ENCODE peak calls at places on chromosomes 11 and 22, in seven cellular contexts. One of them, this sample, is unnamed. For H3K27me3, the result is how much of the 10 kb centered on the place peaks cover.

GRCh38 chr11:118263694-118264567 is at the start of gene MPZL2:
- DNase-seq in right cardiac atrium: peak
- DNase-seq in mesenchymal stem cell: no peak
- DNase-seq in lower lobe of right lung: peak
- DNase-seq in adipocyte: no peak
- DNase-seq in brain microvascular endothelial cell: no peak
- DNase-seq in suprapubic skin: peak
- DNase-seq in this sample: no peak

GRCh38 chr22:24433868-24434471 is 6.6 kb downstream of the ADORA2A start:
- DNase-seq in right cardiac atrium: no peak
- DNase-seq in mesenchymal stem cell: peak
- DNase-seq in lower lobe of right lung: no peak
- DNase-seq in adipocyte: peak
- DNase-seq in brain microvascular endothelial cell: peak
- DNase-seq in suprapubic skin: peak
- DNase-seq in this sample: no peak

GRCh38 chr11:46293616-46294015 is 16.2 kb downstream of the CREB3L1 start:
- DNase-seq in right cardiac atrium: peak
- DNase-seq in mesenchymal stem cell: peak
- DNase-seq in lower lobe of right lung: no peak
- DNase-seq in adipocyte: peak
- DNase-seq in brain microvascular endothelial cell: peak
- DNase-seq in suprapubic skin: no peak
- DNase-seq in this sample: no peak

GRCh38 chr22:22423681-22424080 is 84.9 kb downstream of the ZNF280B start:
- DNase-seq in right cardiac atrium: no peak
- DNase-seq in mesenchymal stem cell: no peak
- DNase-seq in lower lobe of right lung: no peak
- DNase-seq in adipocyte: no peak
- DNase-seq in brain microvascular endothelial cell: no peak
- DNase-seq in suprapubic skin: no peak
- DNase-seq in this sample: no peak

GRCh38 chr11:6468712-6469495 is 4.8 kb downstream of the TRIM3 start:
- DNase-seq in right cardiac atrium: peak
- DNase-seq in mesenchymal stem cell: peak
- DNase-seq in lower lobe of right lung: peak
- DNase-seq in adipocyte: peak
- DNase-seq in brain microvascular endothelial cell: peak
- DNase-seq in suprapubic skin: peak
- DNase-seq in this sample: peak

GRCh38 chr11:63919267-63920125 is 2.5 kb upstream of the RCOR2 start:
- DNase-seq in right cardiac atrium: peak
- DNase-seq in mesenchymal stem cell: peak
- DNase-seq in lower lobe of right lung: no peak
- DNase-seq in adipocyte: no peak
- DNase-seq in brain microvascular endothelial cell: no peak
- DNase-seq in suprapubic skin: no peak
- DNase-seq in this sample: no peak

GRCh38 chr11:7904910-7905309 is 26.2 kb downstream of the OR10A6 start:
- DNase-seq in right cardiac atrium: no peak
- DNase-seq in mesenchymal stem cell: no peak
- DNase-seq in lower lobe of right lung: no peak
- DNase-seq in adipocyte: peak
- DNase-seq in brain microvascular endothelial cell: peak
- DNase-seq in suprapubic skin: no peak
- DNase-seq in this sample: no peak

GRCh38 chr11:101126551-101127347 is 2.9 kb downstream of the PGR start:
- DNase-seq in right cardiac atrium: peak
- DNase-seq in mesenchymal stem cell: peak
- DNase-seq in lower lobe of right lung: no peak
- DNase-seq in adipocyte: peak
- DNase-seq in brain microvascular endothelial cell: no peak
- DNase-seq in suprapubic skin: peak
- DNase-seq in this sample: peak

GRCh38 chr22:33105501-33105911 is 47.3 kb upstream of the SYN3 start:
- DNase-seq in right cardiac atrium: no peak
- DNase-seq in mesenchymal stem cell: peak
- DNase-seq in lower lobe of right lung: no peak
- DNase-seq in adipocyte: peak
- DNase-seq in brain microvascular endothelial cell: no peak
- DNase-seq in suprapubic skin: peak
- DNase-seq in this sample: peak

GRCh38 chr11:13010737-13011342 is 1.7 kb downstream of the RASSF10 start:
- DNase-seq in right cardiac atrium: peak
- DNase-seq in mesenchymal stem cell: no peak
- DNase-seq in lower lobe of right lung: peak
- DNase-seq in adipocyte: no peak
- DNase-seq in brain microvascular endothelial cell: no peak
- DNase-seq in suprapubic skin: peak
- DNase-seq in this sample: no peak

GRCh38 chr22:41286639-41287091 is 678 bp upstream of the RANGAP1 start:
- DNase-seq in right cardiac atrium: peak
- DNase-seq in mesenchymal stem cell: no peak
- DNase-seq in lower lobe of right lung: no peak
- DNase-seq in adipocyte: peak
- DNase-seq in brain microvascular endothelial cell: peak
- DNase-seq in suprapubic skin: no peak
- DNase-seq in this sample: no peak

GRCh38 chr11:33772300-33772699 is 2.0 kb downstream of the FBXO3 start:
- DNase-seq in right cardiac atrium: no peak
- DNase-seq in mesenchymal stem cell: no peak
- DNase-seq in lower lobe of right lung: no peak
- DNase-seq in adipocyte: no peak
- DNase-seq in brain microvascular endothelial cell: no peak
- DNase-seq in suprapubic skin: no peak
- DNase-seq in this sample: no peak

GRCh38 chr11:83241291-83241946 is 44.7 kb downstream of the CCDC90B start:
- DNase-seq in right cardiac atrium: peak
- DNase-seq in mesenchymal stem cell: peak
- DNase-seq in lower lobe of right lung: no peak
- DNase-seq in adipocyte: peak
- DNase-seq in brain microvascular endothelial cell: peak
- DNase-seq in suprapubic skin: no peak
- DNase-seq in this sample: peak

GRCh38 chr11:69605737-69606526 is 35.0 kb upstream of the CCND1 start:
- DNase-seq in right cardiac atrium: no peak
- DNase-seq in mesenchymal stem cell: no peak
- DNase-seq in lower lobe of right lung: no peak
- DNase-seq in adipocyte: no peak
- DNase-seq in brain microvascular endothelial cell: no peak
- DNase-seq in suprapubic skin: no peak
- DNase-seq in this sample: no peak

GRCh38 chr11:27705873-27706820 is 5.9 kb upstream of the BDNF start:
- DNase-seq in right cardiac atrium: no peak
- DNase-seq in mesenchymal stem cell: peak
- DNase-seq in lower lobe of right lung: no peak
- DNase-seq in adipocyte: peak
- DNase-seq in brain microvascular endothelial cell: no peak
- DNase-seq in suprapubic skin: no peak
- DNase-seq in this sample: no peak

GRCh38 chr11:110808291-110808690 is 96.1 kb upstream of the ARHGAP20 start:
- DNase-seq in right cardiac atrium: no peak
- DNase-seq in mesenchymal stem cell: no peak
- DNase-seq in lower lobe of right lung: no peak
- DNase-seq in adipocyte: no peak
- DNase-seq in brain microvascular endothelial cell: no peak
- DNase-seq in suprapubic skin: no peak
- DNase-seq in this sample: no peak

GRCh38 chr22:47781427-47782111 is 1019.1 kb downstream of the TBC1D22A start:
- DNase-seq in right cardiac atrium: no peak
- DNase-seq in mesenchymal stem cell: no peak
- DNase-seq in lower lobe of right lung: no peak
- DNase-seq in adipocyte: no peak
- DNase-seq in brain microvascular endothelial cell: no peak
- DNase-seq in suprapubic skin: no peak
- DNase-seq in this sample: no peak

GRCh38 chr11:34270711-34271110 is 87.1 kb downstream of the ABTB2 start:
- DNase-seq in right cardiac atrium: no peak
- DNase-seq in mesenchymal stem cell: no peak
- DNase-seq in lower lobe of right lung: no peak
- DNase-seq in adipocyte: no peak
- DNase-seq in brain microvascular endothelial cell: no peak
- DNase-seq in suprapubic skin: no peak
- DNase-seq in this sample: no peak

GRCh38 chr11:78834886-78835285 is 260.2 kb upstream of the NARS2 start:
- DNase-seq in right cardiac atrium: no peak
- DNase-seq in mesenchymal stem cell: no peak
- DNase-seq in lower lobe of right lung: no peak
- DNase-seq in adipocyte: no peak
- DNase-seq in brain microvascular endothelial cell: no peak
- DNase-seq in suprapubic skin: no peak
- DNase-seq in this sample: no peak

GRCh38 chr22:29716814-29717213 is 3.0 kb upstream of the CABP7 start:
- DNase-seq in right cardiac atrium: peak
- DNase-seq in mesenchymal stem cell: peak
- DNase-seq in lower lobe of right lung: peak
- DNase-seq in adipocyte: peak
- DNase-seq in brain microvascular endothelial cell: peak
- DNase-seq in suprapubic skin: no peak
- DNase-seq in this sample: peak

GRCh38 chr11:61334434-61335354 is 1.7 kb downstream of the TKFC start:
- DNase-seq in right cardiac atrium: no peak
- DNase-seq in mesenchymal stem cell: peak
- DNase-seq in lower lobe of right lung: no peak
- DNase-seq in adipocyte: peak
- DNase-seq in brain microvascular endothelial cell: peak
- DNase-seq in suprapubic skin: no peak
- DNase-seq in this sample: no peak

GRCh38 chr11:111479666-111480065 is 32.5 kb downstream of the BTG4 start:
- DNase-seq in right cardiac atrium: no peak
- DNase-seq in mesenchymal stem cell: no peak
- DNase-seq in lower lobe of right lung: no peak
- DNase-seq in adipocyte: no peak
- DNase-seq in brain microvascular endothelial cell: no peak
- DNase-seq in suprapubic skin: no peak
- DNase-seq in this sample: no peak

GRCh38 chr11:47270331-47271271 is 668 bp downstream of the MADD start:
- DNase-seq in right cardiac atrium: no peak
- DNase-seq in mesenchymal stem cell: peak
- DNase-seq in lower lobe of right lung: peak
- DNase-seq in adipocyte: peak
- DNase-seq in brain microvascular endothelial cell: peak
- DNase-seq in suprapubic skin: no peak
- DNase-seq in this sample: no peak

DNA sequence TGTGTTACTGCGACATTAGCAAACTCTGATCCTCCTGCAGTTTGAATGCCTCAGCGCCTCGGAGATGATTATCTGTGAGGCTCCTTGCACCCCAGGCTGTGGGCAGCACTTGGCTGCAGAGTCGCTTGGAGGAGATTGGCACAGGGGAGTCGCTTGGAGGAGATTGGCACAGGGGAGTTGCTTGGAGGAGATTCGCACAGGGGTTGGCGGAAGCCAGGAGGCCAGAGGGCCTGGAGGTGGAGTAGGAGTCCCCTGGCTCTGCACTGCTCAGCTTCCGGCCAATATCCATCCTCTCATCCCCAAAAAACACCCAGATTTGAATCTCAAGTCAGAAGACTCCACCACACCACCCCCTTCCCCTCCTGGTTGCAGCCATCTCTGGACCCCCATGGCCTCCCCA is 192.6 kb upstream of the NECTIN1 start:
- DNase-seq in right cardiac atrium: no peak
- DNase-seq in mesenchymal stem cell: no peak
- DNase-seq in lower lobe of right lung: no peak
- DNase-seq in adipocyte: no peak
- DNase-seq in brain microvascular endothelial cell: no peak
- DNase-seq in suprapubic skin: no peak
- DNase-seq in this sample: no peak
- H3K27me3 ChIP-seq in right cardiac atrium: under half
- H3K27me3 ChIP-seq in mesenchymal stem cell: under half
- H3K27me3 ChIP-seq in lower lobe of right lung: under half
- H3K27me3 ChIP-seq in adipocyte: half or more
- H3K27me3 ChIP-seq in brain microvascular endothelial cell: under half
- H3K27me3 ChIP-seq in suprapubic skin: under half
- H3K27me3 ChIP-seq in this sample: under half

GRCh38 chr22:45881524-45881875 is 95.5 kb downstream of the WNT7B start:
- DNase-seq in right cardiac atrium: no peak
- DNase-seq in mesenchymal stem cell: no peak
- DNase-seq in lower lobe of right lung: peak
- DNase-seq in adipocyte: no peak
- DNase-seq in brain microvascular endothelial cell: no peak
- DNase-seq in suprapubic skin: no peak
- DNase-seq in this sample: no peak
- H3K27me3 ChIP-seq in right cardiac atrium: under half
- H3K27me3 ChIP-seq in mesenchymal stem cell: half or more
- H3K27me3 ChIP-seq in lower lobe of right lung: half or more
- H3K27me3 ChIP-seq in adipocyte: half or more
- H3K27me3 ChIP-seq in brain microvascular endothelial cell: half or more
- H3K27me3 ChIP-seq in suprapubic skin: half or more
- H3K27me3 ChIP-seq in this sample: half or more

DNA sequence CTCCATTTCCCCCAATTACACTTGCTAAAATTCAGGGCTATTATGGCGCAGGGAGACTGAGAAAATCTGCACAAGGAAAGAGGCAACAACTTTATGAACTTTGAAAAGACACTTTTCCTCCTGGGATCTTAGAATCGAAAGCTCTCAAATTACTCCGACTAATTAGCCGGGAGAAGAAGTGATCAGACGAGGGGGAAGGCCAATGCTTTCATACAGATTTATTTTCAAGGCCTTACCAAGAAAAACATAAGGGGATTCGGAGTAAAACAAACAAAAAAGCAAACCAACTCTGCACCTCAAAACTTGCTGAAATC is 1.6 kb downstream of the PAX6 start:
- DNase-seq in right cardiac atrium: no peak
- DNase-seq in mesenchymal stem cell: no peak
- DNase-seq in lower lobe of right lung: no peak
- DNase-seq in adipocyte: no peak
- DNase-seq in brain microvascular endothelial cell: no peak
- DNase-seq in suprapubic skin: no peak
- DNase-seq in this sample: no peak
- H3K27me3 ChIP-seq in right cardiac atrium: under half
- H3K27me3 ChIP-seq in mesenchymal stem cell: half or more
- H3K27me3 ChIP-seq in lower lobe of right lung: half or more
- H3K27me3 ChIP-seq in adipocyte: half or more
- H3K27me3 ChIP-seq in brain microvascular endothelial cell: half or more
- H3K27me3 ChIP-seq in suprapubic skin: half or more
- H3K27me3 ChIP-seq in this sample: half or more

DNA sequence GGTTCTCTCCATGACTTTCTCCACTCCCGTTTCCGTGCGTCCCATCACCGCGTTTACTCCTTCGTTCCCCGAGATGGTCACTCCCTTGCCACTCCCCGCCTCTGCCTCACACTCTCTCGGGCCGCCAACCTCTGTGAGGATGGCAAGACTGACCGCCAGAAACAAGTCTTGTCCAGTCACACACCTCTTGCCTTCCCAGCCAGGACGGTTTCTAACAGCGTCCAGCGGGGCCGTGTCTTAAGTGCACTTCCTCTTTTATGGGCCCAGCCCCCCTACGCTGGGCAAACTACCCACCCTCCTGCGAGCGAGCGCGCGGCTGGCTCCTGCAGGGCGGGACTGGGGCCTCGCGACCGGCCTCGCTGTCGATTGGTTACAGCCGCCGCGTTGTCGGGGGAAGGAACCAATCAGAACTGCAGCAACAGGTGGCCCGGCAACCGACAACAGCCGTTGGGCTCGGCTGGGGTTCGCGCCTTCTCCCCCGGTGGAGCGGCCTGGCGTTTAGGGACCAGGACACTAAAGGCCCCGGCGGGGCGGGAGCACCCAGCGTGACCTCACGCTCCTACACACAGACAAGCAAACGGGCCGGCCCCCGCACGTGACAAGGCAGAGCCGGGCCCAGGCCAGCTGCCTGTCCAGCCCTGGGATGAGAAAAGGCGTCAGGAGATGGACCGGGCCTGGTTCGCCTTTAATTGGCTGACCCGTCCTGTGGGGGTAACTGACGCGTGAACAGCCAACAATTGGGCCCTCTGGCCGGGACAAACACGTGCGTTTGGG is 534 bp upstream of the UCP2 start:
- DNase-seq in right cardiac atrium: peak
- DNase-seq in mesenchymal stem cell: peak
- DNase-seq in lower lobe of right lung: peak
- DNase-seq in adipocyte: peak
- DNase-seq in brain microvascular endothelial cell: peak
- DNase-seq in suprapubic skin: peak
- DNase-seq in this sample: peak
- H3K27me3 ChIP-seq in right cardiac atrium: under half
- H3K27me3 ChIP-seq in mesenchymal stem cell: under half
- H3K27me3 ChIP-seq in lower lobe of right lung: under half
- H3K27me3 ChIP-seq in adipocyte: under half
- H3K27me3 ChIP-seq in brain microvascular endothelial cell: under half
- H3K27me3 ChIP-seq in suprapubic skin: under half
- H3K27me3 ChIP-seq in this sample: under half

This sample was measured in kidney epithelial cell.